ENCODE peak calls at places on chromosomes 3 and 15, in seven cellular contexts. T is right cardiac atrium; W is A673; V is uterus; Q is left ventricle myocardium inferior; J is CD8-positive, alpha-beta memory T cell; X is HCT116. A is an unnamed sample.

GRCh38 chr15:40310001-40310959 is 2.5 kb upstream of the PLCB2 start:
- DNase-seq in T (peak; percentile 82), W (peak; percentile 64), V (no peak), Q (peak; percentile 62), J (peak; percentile 61), X (peak; percentile 40), A (peak; percentile 57)

GRCh38 chr3:12943124-12944021 is 102.0 kb upstream of the RPL32 start:
- DNase-seq in T (no peak), W (no peak), V (no peak), Q (peak; percentile 49), J (no peak), X (no peak), A (no peak)

GRCh38 chr3:129305592-129306091 is 27.0 kb downstream of the HMCES start:
- DNase-seq in T (peak; percentile 95), W (peak; percentile 92), V (peak; percentile 93), Q (peak; percentile 81), J (no peak), X (no peak), A (peak; percentile 97)

GRCh38 chr3:176951144-176951543 is 246.1 kb downstream of the TBL1XR1 start:
- DNase-seq in T (peak; percentile 60), W (no peak), V (no peak), Q (peak; percentile 64), J (no peak), X (no peak), A (no peak)

GRCh38 chr3:27326211-27326948 is 42.8 kb downstream of the NEK10 start:
- DNase-seq in T (peak; percentile 56), W (no peak), V (peak; percentile 32), Q (no peak), J (no peak), X (no peak), A (no peak)

GRCh38 chr15:41331281-41331680 is 1.1 kb downstream of the OIP5 start:
- DNase-seq in T (no peak), W (no peak), V (no peak), Q (no peak), J (no peak), X (no peak), A (no peak)

GRCh38 chr3:145457825-145458552 is 703.0 kb downstream of the PLOD2 start:
- DNase-seq in T (no peak), W (no peak), V (no peak), Q (no peak), J (no peak), X (no peak), A (no peak)

GRCh38 chr3:121883507-121883906 is 10.7 kb upstream of the SLC15A2 start:
- DNase-seq in T (no peak), W (peak; percentile 77), V (no peak), Q (no peak), J (no peak), X (peak; percentile 18), A (no peak)

GRCh38 chr3:107825556-107825955 is 265.3 kb downstream of the CD47 start:
- DNase-seq in T (no peak), W (no peak), V (no peak), Q (no peak), J (no peak), X (no peak), A (no peak)

GRCh38 chr3:55169608-55170010 is 241.8 kb upstream of the LRTM1 start:
- DNase-seq in T (no peak), W (no peak), V (peak; percentile 35), Q (no peak), J (no peak), X (no peak), A (no peak)

GRCh38 chr15:60006203-60006782 is 2.2 kb downstream of the FOXB1 start:
- DNase-seq in T (peak; percentile 69), W (peak; percentile 35), V (no peak), Q (no peak), J (peak; percentile 54), X (no peak), A (no peak)

GRCh38 chr3:100954199-100954935 is 38.9 kb downstream of the ABI3BP start:
- DNase-seq in T (no peak), W (no peak), V (no peak), Q (no peak), J (no peak), X (no peak), A (no peak)

GRCh38 chr3:142808103-142808917 is 80.6 kb downstream of the PCOLCE2 start:
- DNase-seq in T (no peak), W (peak; percentile 23), V (no peak), Q (no peak), J (no peak), X (peak; percentile 50), A (no peak)

GRCh38 chr15:51726302-51727073 is 11.0 kb downstream of the LYSMD2 start:
- DNase-seq in T (peak; percentile 58), W (peak; percentile 90), V (peak; percentile 91), Q (peak; percentile 43), J (no peak), X (peak; percentile 85), A (peak; percentile 93)

GRCh38 chr15:85579957-85580694 is 199.7 kb downstream of the AKAP13 start:
- DNase-seq in T (peak; percentile 60), W (no peak), V (peak; percentile 59), Q (peak; percentile 35), J (no peak), X (no peak), A (no peak)

GRCh38 chr3:142274908-142275307 is 49.5 kb upstream of the GK5 start:
- DNase-seq in T (no peak), W (no peak), V (no peak), Q (no peak), J (no peak), X (no peak), A (no peak)

GRCh38 chr15:25059698-25060471 is 105.1 kb downstream of the SNRPN start:
- DNase-seq in T (no peak), W (no peak), V (peak; percentile 2), Q (no peak), J (no peak), X (no peak), A (peak; percentile 45)

GRCh38 chr15:33559207-33559890 is 248.6 kb downstream of the RYR3 start:
- DNase-seq in T (no peak), W (no peak), V (no peak), Q (no peak), J (no peak), X (no peak), A (no peak)

GRCh38 chr3:38834110-38834509 is 18.1 kb upstream of the SCN10A start:
- DNase-seq in T (peak; percentile 84), W (peak; percentile 77), V (peak; percentile 75), Q (peak; percentile 60), J (no peak), X (peak; percentile 13), A (peak; percentile 61)

GRCh38 chr3:101381809-101382208 is 61.4 kb upstream of the IMPG2 start:
- DNase-seq in T (no peak), W (peak; percentile 77), V (no peak), Q (no peak), J (peak; percentile 13), X (peak; percentile 6), A (no peak)

GRCh38 chr15:98650871-98651481 is 2.6 kb downstream of the IGF1R start:
- DNase-seq in T (no peak), W (peak; percentile 17), V (peak; percentile 48), Q (no peak), J (no peak), X (no peak), A (no peak)

GRCh38 chr15:77387355-77388105 is 32.4 kb downstream of the PEAK1 start:
- DNase-seq in T (no peak), W (peak; percentile 27), V (no peak), Q (no peak), J (no peak), X (no peak), A (no peak)

GRCh38 chr3:134840459-134840858 is 45.4 kb downstream of the EPHB1 start:
- DNase-seq in T (no peak), W (no peak), V (no peak), Q (no peak), J (no peak), X (no peak), A (no peak)

GRCh38 chr3:15329058-15330005 is 3.1 kb downstream of the SH3BP5 start:
- DNase-seq in T (peak; percentile 60), W (peak; percentile 46), V (peak; percentile 49), Q (no peak), J (no peak), X (no peak), A (no peak)
- H3K27ac ChIP-seq in T (peak overlapping the region; percentile 42), W (peak overlapping the region; percentile 67), V (peak overlapping the region; percentile 97), Q (peak overlapping the region; percentile 85), J (no peak overlapping the region), X (no peak overlapping the region), A (no peak overlapping the region)

DNA sequence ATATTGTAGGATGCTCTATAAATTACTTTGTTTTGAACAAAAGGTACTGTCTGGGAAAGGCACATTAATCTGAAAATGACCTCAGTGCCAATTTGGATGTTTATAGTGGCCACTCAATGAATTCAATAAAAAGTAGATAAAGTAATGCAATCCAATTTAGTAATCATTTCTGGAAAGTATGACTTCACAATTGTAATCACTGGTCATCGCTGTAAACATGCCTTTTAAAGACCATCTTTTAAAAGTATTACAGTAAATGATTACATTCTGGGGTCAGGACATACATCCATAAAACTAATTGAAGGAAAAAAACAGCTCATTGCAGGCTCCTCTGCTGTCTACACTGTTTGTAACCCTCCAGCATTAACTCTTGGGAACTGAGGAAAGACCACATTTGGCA is 43.2 kb downstream of the HRH1 start:
- DNase-seq in T (no peak), W (no peak), V (no peak), Q (no peak), J (no peak), X (no peak), A (no peak)
- H3K4me1 ChIP-seq in T (no peaks in the 10 kb centered on the region), W (no peaks in the 10 kb centered on the region), V (no peaks in the 10 kb centered on the region), Q (peaks cover 31% of the 10 kb centered on the region), J (no peaks in the 10 kb centered on the region), X (peaks cover 13% of the 10 kb centered on the region), A (peaks cover 46% of the 10 kb centered on the region)

GRCh38 chr15:55230051-55230670 is 33.4 kb upstream of the RSL24D1 start:
- DNase-seq in T (no peak), W (no peak), V (no peak), Q (no peak), J (no peak), X (no peak), A (no peak)

GRCh38 chr15:55222588-55222987 is 25.8 kb upstream of the RSL24D1 start:
- DNase-seq in T (no peak), W (no peak), V (no peak), Q (no peak), J (no peak), X (no peak), A (no peak)

GRCh38 chr15:55226127-55226526 is 29.4 kb upstream of the RSL24D1 start:
- DNase-seq in T (no peak), W (no peak), V (no peak), Q (no peak), J (no peak), X (no peak), A (no peak)

GRCh38 chr15:55221090-55222011 is 24.6 kb upstream of the RSL24D1 start:
- DNase-seq in T (no peak), W (peak; percentile 11), V (peak; percentile 33), Q (no peak), J (no peak), X (no peak), A (no peak)

DNA sequence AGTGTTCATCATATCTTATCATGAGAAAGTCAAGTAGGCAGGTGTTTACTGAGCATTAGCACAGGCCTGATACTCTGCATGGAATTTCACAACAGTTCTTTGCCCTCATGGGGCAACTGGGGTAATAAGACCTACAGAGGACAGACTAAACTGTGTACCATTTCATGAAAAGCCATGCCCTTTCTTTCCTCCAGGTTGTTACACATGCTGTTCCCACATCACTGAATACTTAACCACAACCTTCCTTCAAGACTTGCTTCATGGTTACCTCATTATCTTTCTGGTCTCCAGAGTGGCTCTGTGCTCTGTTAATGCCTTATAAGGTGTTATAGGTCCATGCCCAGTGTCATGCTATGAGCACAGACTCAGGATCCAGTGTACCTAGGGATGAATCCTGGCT is 28.2 kb upstream of the RSL24D1 start:
- DNase-seq in T (no peak), W (no peak), V (no peak), Q (no peak), J (peak; percentile 48), X (no peak), A (no peak)
- H3K27ac ChIP-seq in T (no peak overlapping the region), W (no peak overlapping the region), V (no peak overlapping the region), Q (no peak overlapping the region), J (no peak overlapping the region), X (no peak overlapping the region), A (no peak overlapping the region)

GRCh38 chr3:15601399-15602145 is at the start of the genes BTD and HACL1:
- DNase-seq in T (peak; percentile 98), W (peak; percentile 100), V (peak; percentile 99), Q (peak; percentile 96), J (peak; percentile 99), X (peak; percentile 98), A (peak; percentile 99)
- H3K4me1 ChIP-seq in T (peaks cover 5% of the 10 kb centered on the region), W (peaks cover 5% of the 10 kb centered on the region), V (peaks cover 5% of the 10 kb centered on the region), Q (peaks cover 33% of the 10 kb centered on the region), J (peaks cover 24% of the 10 kb centered on the region), X (peaks cover 6% of the 10 kb centered on the region), A (peaks cover 4% of the 10 kb centered on the region)

A was measured in RWPE2.